ENCODE peak calls at places on chromosomes 16 and 17, in four cellular contexts. One of them, this sample, is unnamed.
A peak's percentile ranks its signal among the peaks of the same experiment; 100 is the strongest.

GRCh38 chr16:22358000-22358399 is 16.4 kb downstream of the CDR2 start:
- DNase-seq in GM12878: no peak
- DNase-seq in HepG2: no peak
- DNase-seq in K562: no peak
- DNase-seq in this sample: no peak

GRCh38 chr16:27685802-27686201 is 135.9 kb downstream of the KATNIP start:
- DNase-seq in HepG2: no peak
- DNase-seq in GM12878: no peak
- DNase-seq in K562: no peak
- DNase-seq in this sample: no peak

GRCh38 chr16:85515830-85516397 is 97.2 kb upstream of the GSE1 start:
- DNase-seq in GM12878: no peak
- DNase-seq in HepG2: peak; percentile 97
- DNase-seq in K562: peak; percentile 82
- DNase-seq in this sample: no peak

GRCh38 chr17:10059684-10060211 is 138.7 kb downstream of the GAS7 start:
- DNase-seq in K562: no peak
- DNase-seq in HepG2: no peak
- DNase-seq in GM12878: peak; percentile 95
- DNase-seq in this sample: no peak

GRCh38 chr17:16108386-16108785 is 106.9 kb downstream of the NCOR1 start:
- DNase-seq in GM12878: no peak
- DNase-seq in K562: no peak
- DNase-seq in HepG2: no peak
- DNase-seq in this sample: no peak

GRCh38 chr17:56679148-56679766 is 85.8 kb downstream of the NOG start:
- DNase-seq in K562: peak; percentile 44
- DNase-seq in HepG2: peak; percentile 15
- DNase-seq in GM12878: no peak
- DNase-seq in this sample: peak; percentile 62

GRCh38 chr17:2233441-2233947 is 70.1 kb downstream of the SMG6 start:
- DNase-seq in GM12878: no peak
- DNase-seq in HepG2: no peak
- DNase-seq in K562: no peak
- DNase-seq in this sample: no peak

GRCh38 chr16:50066482-50067289 is 916 bp downstream of the HEATR3 start:
- DNase-seq in GM12878: no peak
- DNase-seq in HepG2: no peak
- DNase-seq in K562: no peak
- DNase-seq in this sample: no peak

GRCh38 chr17:76027159-76027839 is at the start of gene EVPL:
- DNase-seq in HepG2: peak; percentile 79
- DNase-seq in K562: no peak
- DNase-seq in GM12878: no peak
- DNase-seq in this sample: no peak

GRCh38 chr16:64730261-64730660 is 391.6 kb downstream of the CDH11 start:
- DNase-seq in GM12878: no peak
- DNase-seq in K562: no peak
- DNase-seq in HepG2: no peak
- DNase-seq in this sample: no peak

GRCh38 chr16:3578121-3578520 is 918 bp upstream of the NLRC3 start:
- DNase-seq in GM12878: peak; percentile 23
- DNase-seq in HepG2: no peak
- DNase-seq in K562: no peak
- DNase-seq in this sample: no peak

GRCh38 chr16:85535352-85536072 is 77.6 kb upstream of the GSE1 start:
- DNase-seq in HepG2: peak; percentile 98
- DNase-seq in GM12878: no peak
- DNase-seq in K562: peak; percentile 99
- DNase-seq in this sample: no peak

GRCh38 chr17:6823011-6823442 is 8.5 kb downstream of the TEKT1 start:
- DNase-seq in K562: no peak
- DNase-seq in HepG2: no peak
- DNase-seq in GM12878: no peak
- DNase-seq in this sample: no peak

GRCh38 chr16:68750243-68750642 is 13.2 kb downstream of the CDH1 start:
- DNase-seq in GM12878: no peak
- DNase-seq in K562: no peak
- DNase-seq in HepG2: no peak
- DNase-seq in this sample: no peak

GRCh38 chr16:61148930-61149329 is 887.3 kb downstream of the CDH8 start:
- DNase-seq in K562: no peak
- DNase-seq in HepG2: peak; percentile 7
- DNase-seq in GM12878: no peak
- DNase-seq in this sample: no peak

GRCh38 chr17:1147664-1148063 is 32.1 kb downstream of the ABR start:
- DNase-seq in K562: no peak
- DNase-seq in GM12878: no peak
- DNase-seq in HepG2: peak; percentile 63
- DNase-seq in this sample: peak; percentile 74

GRCh38 chr16:84933774-84934571 is 77.4 kb downstream of the ZDHHC7 start:
- DNase-seq in HepG2: peak; percentile 55
- DNase-seq in K562: peak; percentile 9
- DNase-seq in GM12878: no peak
- DNase-seq in this sample: no peak

GRCh38 chr17:34980681-34981537 is 597 bp downstream of the LIG3 start:
- DNase-seq in K562: peak; percentile 96
- DNase-seq in HepG2: peak; percentile 83
- DNase-seq in GM12878: peak; percentile 27
- DNase-seq in this sample: peak; percentile 51

GRCh38 chr17:43694081-43694870 is 32.6 kb upstream of the MEOX1 start:
- DNase-seq in HepG2: peak; percentile 85
- DNase-seq in GM12878: no peak
- DNase-seq in K562: peak; percentile 79
- DNase-seq in this sample: peak; percentile 84

GRCh38 chr16:69169051-69169450 is 17.9 kb upstream of the SNTB2 start:
- DNase-seq in GM12878: no peak
- DNase-seq in K562: no peak
- DNase-seq in HepG2: no peak
- DNase-seq in this sample: no peak

GRCh38 chr16:6258056-6258455 is 1074.6 kb upstream of the RBFOX1 start:
- DNase-seq in K562: no peak
- DNase-seq in HepG2: no peak
- DNase-seq in GM12878: no peak
- DNase-seq in this sample: no peak

GRCh38 chr17:10798332-10798749 is 5.6 kb downstream of the TMEM238L start:
- DNase-seq in K562: no peak
- DNase-seq in GM12878: no peak
- DNase-seq in HepG2: no peak
- DNase-seq in this sample: no peak

GRCh38 chr16:60200161-60200560 is 1466.0 kb upstream of the GOT2 start:
- DNase-seq in K562: no peak
- DNase-seq in HepG2: no peak
- DNase-seq in GM12878: no peak
- DNase-seq in this sample: no peak

GRCh38 chr17:68909066-68909465 is 46.1 kb downstream of the ABCA8 start:
- DNase-seq in K562: peak; percentile 8
- DNase-seq in HepG2: peak; percentile 16
- DNase-seq in GM12878: peak; percentile 16
- DNase-seq in this sample: no peak

GRCh38 chr16:86718118-86718517 is 139.8 kb downstream of the FOXL1 start:
- DNase-seq in HepG2: no peak
- DNase-seq in K562: no peak
- DNase-seq in GM12878: peak; percentile 3
- DNase-seq in this sample: no peak

GRCh38 chr17:16378631-16379282 is 2.1 kb upstream of the UBB start:
- DNase-seq in HepG2: no peak
- DNase-seq in K562: peak; percentile 39
- DNase-seq in GM12878: no peak
- DNase-seq in this sample: no peak

GRCh38 chr17:4175921-4176802 is 33.2 kb downstream of the CYB5D2 start:
- DNase-seq in HepG2: no peak
- DNase-seq in GM12878: no peak
- DNase-seq in K562: no peak
- DNase-seq in this sample: no peak

GRCh38 chr17:39954876-39955275 is 7.9 kb upstream of the GSDMA start:
- DNase-seq in K562: no peak
- DNase-seq in HepG2: peak; percentile 44
- DNase-seq in GM12878: no peak
- DNase-seq in this sample: no peak

GRCh38 chr16:74111583-74111982 is 185.0 kb upstream of the PSMD7 start:
- DNase-seq in GM12878: no peak
- DNase-seq in HepG2: no peak
- DNase-seq in K562: no peak
- DNase-seq in this sample: no peak
- TF ChIP-seq FOXK2 in GM12878: no peak
- TF ChIP-seq FOXK2 in HepG2: no peak
- TF ChIP-seq FOXK2 in K562: no peak
- TF ChIP-seq FOXK2 in this sample: no peak

DNA sequence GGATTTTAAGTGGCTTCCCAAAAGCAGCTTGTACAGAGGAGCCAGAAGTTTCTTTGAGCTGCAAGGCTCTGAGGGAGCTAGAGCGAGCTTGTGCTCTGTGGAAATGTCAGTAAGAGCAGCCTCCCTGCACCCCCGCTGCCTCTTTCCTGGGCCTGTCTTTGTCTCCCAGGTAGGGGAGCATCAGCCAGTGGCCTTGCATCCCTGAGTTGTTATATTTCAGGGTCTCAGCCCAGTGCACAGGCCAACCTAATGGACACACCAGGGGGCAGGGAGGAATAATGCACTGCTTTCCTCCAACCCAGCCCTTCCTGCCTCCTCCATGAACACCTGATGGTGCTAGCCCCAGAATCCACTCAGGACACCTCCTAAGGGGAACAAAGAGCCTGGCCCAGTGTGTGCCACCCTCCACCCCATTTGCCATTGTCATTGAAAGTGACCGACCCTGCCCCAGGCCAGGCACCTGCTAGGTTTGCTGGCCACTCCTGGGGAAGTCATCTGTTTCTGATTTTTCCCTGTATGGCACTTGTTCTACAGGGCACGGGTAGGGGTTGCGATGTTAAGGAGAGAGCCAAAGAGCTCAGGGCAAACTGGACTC is 6.3 kb downstream of the TPPP3 start:
- DNase-seq in GM12878: no peak
- DNase-seq in HepG2: no peak
- DNase-seq in K562: no peak
- DNase-seq in this sample: no peak
- TF ChIP-seq TARDBP in GM12878: no peak
- TF ChIP-seq TARDBP in HepG2: no peak
- TF ChIP-seq TARDBP in K562: no peak
- TF ChIP-seq TARDBP in this sample: no peak

DNA sequence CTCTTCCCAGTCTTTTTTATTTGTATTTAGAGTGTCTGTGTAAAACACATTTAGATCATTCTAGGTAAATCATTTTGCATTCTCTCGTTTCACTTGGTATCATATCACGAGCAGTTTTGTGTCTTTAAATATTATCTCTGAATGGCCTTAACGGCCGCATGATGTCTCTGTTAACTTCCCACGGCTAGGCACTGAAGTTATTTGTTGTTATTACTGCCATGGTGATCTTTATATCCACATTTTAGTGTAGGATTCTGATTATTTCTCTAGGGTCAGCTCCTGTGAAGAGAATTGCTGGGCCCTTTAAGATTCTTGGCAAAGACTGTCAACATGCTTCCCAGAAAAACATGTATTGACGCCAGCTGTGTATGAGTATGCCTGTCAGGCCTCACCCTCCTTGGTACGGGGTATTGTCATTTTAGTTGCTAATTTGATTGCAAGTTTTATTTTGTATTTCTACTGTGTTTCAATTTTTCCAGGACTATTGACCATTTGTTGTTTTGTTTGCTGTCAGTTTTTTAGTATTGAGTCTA is 263.5 kb downstream of the SNX29 start:
- DNase-seq in HepG2: no peak
- DNase-seq in GM12878: no peak
- DNase-seq in K562: no peak
- DNase-seq in this sample: no peak
- TF ChIP-seq FOXK2 in HepG2: no peak
- TF ChIP-seq FOXK2 in GM12878: no peak
- TF ChIP-seq FOXK2 in K562: no peak
- TF ChIP-seq FOXK2 in this sample: no peak

DNA sequence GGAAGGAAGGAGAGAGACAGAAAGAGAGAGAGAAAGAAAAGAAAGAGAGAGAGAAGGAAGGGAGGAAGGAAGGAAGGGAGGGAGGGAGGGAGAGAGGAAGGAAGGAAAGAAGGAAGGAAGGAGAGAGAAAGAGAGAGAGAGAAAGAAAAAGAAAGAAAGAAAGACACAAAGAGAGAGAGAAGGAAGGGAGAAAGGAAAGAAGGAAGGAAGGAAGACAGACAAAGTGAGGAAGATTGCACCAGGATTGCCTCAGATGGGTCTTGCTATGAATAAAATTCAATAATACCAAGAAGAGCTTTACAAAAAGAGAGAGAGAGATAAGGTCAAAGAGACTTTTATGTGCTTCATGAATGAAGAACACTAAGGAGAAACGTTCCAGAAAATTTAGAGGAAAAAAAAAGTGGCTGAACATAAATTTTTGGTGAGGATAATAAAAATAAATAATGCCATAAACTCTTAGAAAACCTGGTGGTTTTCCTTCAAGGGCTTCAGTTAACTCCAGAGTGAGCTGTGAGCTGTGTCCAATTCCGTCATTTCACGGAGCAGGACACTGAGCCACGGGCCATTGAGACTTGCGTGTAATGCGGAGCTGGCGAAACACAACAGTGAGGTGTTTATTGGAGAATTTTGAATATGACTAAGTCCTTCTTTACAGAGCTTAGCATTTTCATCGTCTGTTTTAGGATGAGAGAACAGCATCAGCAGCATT is 72.7 kb upstream of the TNRC6C start:
- DNase-seq in GM12878: no peak
- DNase-seq in K562: no peak
- DNase-seq in HepG2: no peak
- DNase-seq in this sample: no peak
- TF ChIP-seq TARDBP in GM12878: no peak
- TF ChIP-seq TARDBP in K562: no peak
- TF ChIP-seq TARDBP in HepG2: no peak
- TF ChIP-seq TARDBP in this sample: no peak

This sample was measured in HEK293T.